ENCODE peak calls at places on chromosome 11, in ten cellular contexts. One of them, this sample, is unnamed.

GRCh38 chr11:27520226-27520625 is 13.7 kb upstream of the LIN7C start:
- DNase-seq in IMR-90: no peak
- DNase-seq in transverse colon: no peak
- DNase-seq in HepG2: no peak
- DNase-seq in tibial nerve: no peak
- DNase-seq in Peyer's patch: no peak
- DNase-seq in ovary: no peak
- DNase-seq in A549: no peak
- DNase-seq in HCT116: no peak
- DNase-seq in thyroid gland: no peak
- DNase-seq in this sample: no peak

GRCh38 chr11:62324738-62325556 is 12.3 kb upstream of the ASRGL1 start:
- DNase-seq in IMR-90: peak; percentile 18
- DNase-seq in transverse colon: peak; percentile 20
- DNase-seq in HepG2: peak; percentile 70
- DNase-seq in tibial nerve: peak; percentile 16
- DNase-seq in Peyer's patch: peak; percentile 23
- DNase-seq in ovary: no peak
- DNase-seq in A549: peak; percentile 52
- DNase-seq in HCT116: peak; percentile 34
- DNase-seq in thyroid gland: peak; percentile 39
- DNase-seq in this sample: peak; percentile 19

GRCh38 chr11:14905104-14906033 is 13.3 kb upstream of the CYP2R1 start:
- DNase-seq in IMR-90: peak; percentile 10
- DNase-seq in transverse colon: peak; percentile 65
- DNase-seq in HepG2: no peak
- DNase-seq in tibial nerve: peak; percentile 30
- DNase-seq in Peyer's patch: peak; percentile 89
- DNase-seq in ovary: peak; percentile 21
- DNase-seq in A549: peak; percentile 49
- DNase-seq in HCT116: no peak
- DNase-seq in thyroid gland: peak; percentile 40
- DNase-seq in this sample: peak; percentile 87

GRCh38 chr11:2213890-2214526 is 42.4 kb upstream of the TH start:
- DNase-seq in IMR-90: no peak
- DNase-seq in transverse colon: no peak
- DNase-seq in HepG2: no peak
- DNase-seq in tibial nerve: no peak
- DNase-seq in Peyer's patch: no peak
- DNase-seq in ovary: no peak
- DNase-seq in A549: no peak
- DNase-seq in HCT116: no peak
- DNase-seq in thyroid gland: no peak
- DNase-seq in this sample: no peak

GRCh38 chr11:2977113-2977512 is 15.0 kb downstream of the NAP1L4 start:
- DNase-seq in IMR-90: no peak
- DNase-seq in transverse colon: no peak
- DNase-seq in HepG2: no peak
- DNase-seq in tibial nerve: no peak
- DNase-seq in Peyer's patch: no peak
- DNase-seq in ovary: no peak
- DNase-seq in A549: no peak
- DNase-seq in HCT116: no peak
- DNase-seq in thyroid gland: no peak
- DNase-seq in this sample: peak; percentile 26

GRCh38 chr11:45450189-45450588 is 164.0 kb upstream of the SYT13 start:
- DNase-seq in IMR-90: peak; percentile 29
- DNase-seq in transverse colon: no peak
- DNase-seq in HepG2: no peak
- DNase-seq in tibial nerve: no peak
- DNase-seq in Peyer's patch: no peak
- DNase-seq in ovary: no peak
- DNase-seq in A549: no peak
- DNase-seq in HCT116: no peak
- DNase-seq in thyroid gland: no peak
- DNase-seq in this sample: no peak

GRCh38 chr11:88384004-88384677 is 46.6 kb upstream of the CTSC start:
- DNase-seq in IMR-90: peak; percentile 47
- DNase-seq in transverse colon: no peak
- DNase-seq in HepG2: no peak
- DNase-seq in tibial nerve: no peak
- DNase-seq in Peyer's patch: no peak
- DNase-seq in ovary: no peak
- DNase-seq in A549: peak; percentile 36
- DNase-seq in HCT116: peak; percentile 7
- DNase-seq in thyroid gland: no peak
- DNase-seq in this sample: no peak

GRCh38 chr11:122659676-122660571 is 4.4 kb downstream of the UBASH3B start:
- DNase-seq in IMR-90: no peak
- DNase-seq in transverse colon: no peak
- DNase-seq in HepG2: no peak
- DNase-seq in tibial nerve: no peak
- DNase-seq in Peyer's patch: no peak
- DNase-seq in ovary: no peak
- DNase-seq in A549: no peak
- DNase-seq in HCT116: no peak
- DNase-seq in thyroid gland: peak; percentile 45
- DNase-seq in this sample: no peak

GRCh38 chr11:45285931-45286632 is at the start of gene SYT13:
- DNase-seq in IMR-90: no peak
- DNase-seq in transverse colon: peak; percentile 86
- DNase-seq in HepG2: no peak
- DNase-seq in tibial nerve: no peak
- DNase-seq in Peyer's patch: no peak
- DNase-seq in ovary: no peak
- DNase-seq in A549: peak; percentile 30
- DNase-seq in HCT116: no peak
- DNase-seq in thyroid gland: peak; percentile 76
- DNase-seq in this sample: no peak

GRCh38 chr11:62124186-62125113 is 639 bp downstream of the INCENP start:
- DNase-seq in IMR-90: peak; percentile 52
- DNase-seq in transverse colon: peak; percentile 41
- DNase-seq in HepG2: peak; percentile 37
- DNase-seq in tibial nerve: no peak
- DNase-seq in Peyer's patch: no peak
- DNase-seq in ovary: no peak
- DNase-seq in A549: no peak
- DNase-seq in HCT116: no peak
- DNase-seq in thyroid gland: peak; percentile 67
- DNase-seq in this sample: no peak

GRCh38 chr11:6319879-6320410 is 356 bp downstream of the CAVIN3 start:
- DNase-seq in IMR-90: peak; percentile 91
- DNase-seq in transverse colon: peak; percentile 81
- DNase-seq in HepG2: no peak
- DNase-seq in tibial nerve: peak; percentile 89
- DNase-seq in Peyer's patch: peak; percentile 35
- DNase-seq in ovary: peak; percentile 89
- DNase-seq in A549: peak; percentile 82
- DNase-seq in HCT116: peak; percentile 76
- DNase-seq in thyroid gland: peak; percentile 71
- DNase-seq in this sample: peak; percentile 97

GRCh38 chr11:116465056-116465455 is 307.7 kb downstream of the BUD13 start:
- DNase-seq in IMR-90: no peak
- DNase-seq in transverse colon: no peak
- DNase-seq in HepG2: no peak
- DNase-seq in tibial nerve: no peak
- DNase-seq in Peyer's patch: no peak
- DNase-seq in ovary: no peak
- DNase-seq in A549: no peak
- DNase-seq in HCT116: no peak
- DNase-seq in thyroid gland: no peak
- DNase-seq in this sample: no peak

GRCh38 chr11:57001674-57002401 is 13.1 kb downstream of the OR5AK2 start:
- DNase-seq in IMR-90: peak; percentile 21
- DNase-seq in transverse colon: no peak
- DNase-seq in HepG2: no peak
- DNase-seq in tibial nerve: no peak
- DNase-seq in Peyer's patch: no peak
- DNase-seq in ovary: no peak
- DNase-seq in A549: peak; percentile 37
- DNase-seq in HCT116: no peak
- DNase-seq in thyroid gland: no peak
- DNase-seq in this sample: no peak

DNA sequence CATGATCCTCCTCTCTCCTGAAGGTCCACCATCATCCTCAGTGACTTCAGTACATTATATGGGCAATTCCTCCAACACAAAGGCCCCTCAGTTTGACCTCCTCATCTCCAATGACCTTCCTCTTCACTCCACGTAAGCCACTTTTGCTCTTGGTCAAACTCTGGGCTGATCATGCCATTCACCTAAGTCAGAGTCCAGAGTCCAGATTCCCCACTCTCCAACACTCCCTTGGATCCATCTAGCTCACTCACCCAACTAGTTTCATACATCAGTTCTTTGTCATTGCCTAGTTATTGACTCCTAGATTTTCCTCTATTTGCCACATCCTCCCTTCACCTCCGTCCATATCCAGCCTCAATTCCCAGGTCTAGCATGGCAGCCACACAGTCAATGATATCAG is 30.5 kb upstream of the TTC12 start:
- DNase-seq in IMR-90: no peak
- DNase-seq in transverse colon: no peak
- DNase-seq in HepG2: peak; percentile 29
- DNase-seq in tibial nerve: no peak
- DNase-seq in Peyer's patch: no peak
- DNase-seq in ovary: no peak
- DNase-seq in A549: no peak
- DNase-seq in HCT116: no peak
- DNase-seq in thyroid gland: no peak
- DNase-seq in this sample: no peak
- TF ChIP-seq POLR2A in IMR-90: no peak
- TF ChIP-seq POLR2A in transverse colon: no peak
- TF ChIP-seq POLR2A in HepG2: no peak
- TF ChIP-seq POLR2A in tibial nerve: no peak
- TF ChIP-seq POLR2A in Peyer's patch: no peak
- TF ChIP-seq POLR2A in ovary: no peak
- TF ChIP-seq POLR2A in A549: no peak
- TF ChIP-seq POLR2A in HCT116: no peak
- TF ChIP-seq POLR2A in thyroid gland: no peak
- TF ChIP-seq POLR2A in this sample: no peak

GRCh38 chr11:46981429-46981828 is 44.9 kb downstream of the CSTPP1 start:
- DNase-seq in IMR-90: no peak
- DNase-seq in transverse colon: no peak
- DNase-seq in HepG2: no peak
- DNase-seq in tibial nerve: no peak
- DNase-seq in Peyer's patch: no peak
- DNase-seq in ovary: no peak
- DNase-seq in A549: no peak
- DNase-seq in HCT116: no peak
- DNase-seq in thyroid gland: no peak
- DNase-seq in this sample: no peak
- H3K4me3 ChIP-seq in IMR-90: no peak overlapping the region
- H3K4me3 ChIP-seq in transverse colon: no peak overlapping the region
- H3K4me3 ChIP-seq in HepG2: no peak overlapping the region
- H3K4me3 ChIP-seq in tibial nerve: no peak overlapping the region
- H3K4me3 ChIP-seq in Peyer's patch: peak overlapping the region; percentile 13
- H3K4me3 ChIP-seq in ovary: no peak overlapping the region
- H3K4me3 ChIP-seq in A549: no peak overlapping the region
- H3K4me3 ChIP-seq in HCT116: no peak overlapping the region
- H3K4me3 ChIP-seq in thyroid gland: no peak overlapping the region
- H3K4me3 ChIP-seq in this sample: no peak overlapping the region

DNA sequence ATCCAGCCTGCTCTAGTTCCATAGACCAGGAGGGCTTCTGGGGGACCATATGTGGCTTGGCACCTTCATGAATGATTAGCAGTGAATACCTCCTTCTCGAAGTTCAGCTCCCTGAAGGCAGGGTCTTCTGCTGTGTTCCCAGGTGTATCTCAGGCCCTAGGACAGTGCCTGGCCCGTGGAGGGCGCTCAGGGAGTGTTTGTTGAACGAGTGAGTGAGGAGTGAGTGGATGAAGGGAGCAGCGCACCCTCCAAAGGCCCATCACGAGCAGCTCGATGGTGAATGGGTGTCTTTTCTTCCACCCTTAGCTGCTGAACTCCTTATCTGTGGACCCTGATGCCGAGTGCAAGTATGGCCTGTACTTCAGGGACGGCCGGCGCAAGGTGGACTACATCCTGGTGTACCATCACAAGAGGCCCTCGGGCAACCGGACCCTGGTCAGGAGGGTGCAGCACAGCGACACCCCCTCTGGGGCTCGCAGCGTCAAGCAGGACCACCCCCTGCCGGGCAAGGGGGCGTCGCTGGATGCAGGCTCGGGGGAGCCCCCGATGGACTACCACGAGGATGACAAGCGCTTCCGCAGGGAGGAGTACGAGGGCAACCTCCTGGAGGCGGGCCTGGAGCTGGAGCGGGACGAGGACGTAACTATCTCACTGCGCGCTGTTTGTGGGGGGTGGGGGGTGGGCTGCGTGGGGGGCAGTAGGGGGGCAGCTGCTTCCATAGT is 9.5 kb downstream of the ANO1 start:
- DNase-seq in IMR-90: no peak
- DNase-seq in transverse colon: no peak
- DNase-seq in HepG2: no peak
- DNase-seq in tibial nerve: no peak
- DNase-seq in Peyer's patch: no peak
- DNase-seq in ovary: no peak
- DNase-seq in A549: no peak
- DNase-seq in HCT116: no peak
- DNase-seq in thyroid gland: no peak
- DNase-seq in this sample: no peak
- TF ChIP-seq CTCF in IMR-90: no peak
- TF ChIP-seq CTCF in transverse colon: no peak
- TF ChIP-seq CTCF in HepG2: peak; percentile 10
- TF ChIP-seq CTCF in tibial nerve: no peak
- TF ChIP-seq CTCF in Peyer's patch: no peak
- TF ChIP-seq CTCF in ovary: no peak
- TF ChIP-seq CTCF in A549: no peak
- TF ChIP-seq CTCF in HCT116: no peak
- TF ChIP-seq CTCF in thyroid gland: no peak
- TF ChIP-seq CTCF in this sample: no peak

GRCh38 chr11:73048446-73048845 is 93.7 kb downstream of the FCHSD2 start:
- DNase-seq in IMR-90: no peak
- DNase-seq in transverse colon: no peak
- DNase-seq in HepG2: no peak
- DNase-seq in tibial nerve: no peak
- DNase-seq in Peyer's patch: no peak
- DNase-seq in ovary: no peak
- DNase-seq in A549: no peak
- DNase-seq in HCT116: no peak
- DNase-seq in thyroid gland: no peak
- DNase-seq in this sample: no peak

DNA sequence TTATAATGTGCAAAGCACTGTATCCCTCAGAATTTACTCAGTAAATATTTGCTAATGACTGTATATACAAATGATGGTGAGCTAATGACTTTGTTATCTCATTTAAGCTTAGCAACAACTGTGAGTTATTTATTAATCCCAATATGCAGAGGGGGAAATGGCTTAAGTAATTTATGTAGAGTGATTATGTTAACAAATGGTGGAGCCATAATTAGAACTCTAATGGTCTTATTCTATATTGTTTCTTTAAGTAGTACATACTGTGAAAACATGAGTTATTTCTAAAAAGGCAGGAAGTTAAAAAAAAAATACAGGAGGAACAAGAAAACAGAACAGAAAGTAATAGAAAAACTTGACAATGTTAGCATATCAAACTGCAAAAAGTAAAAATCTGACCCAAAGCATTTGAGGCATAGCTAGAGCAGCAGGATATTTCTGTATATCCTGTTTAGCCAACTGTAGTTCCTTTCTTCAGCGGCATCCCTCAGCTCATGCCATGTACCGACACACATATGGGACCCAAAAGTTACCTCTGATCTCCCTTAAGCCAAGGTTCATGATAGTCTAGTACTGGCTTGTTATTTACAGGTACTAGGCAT is 94.2 kb downstream of the FCHSD2 start:
- DNase-seq in IMR-90: no peak
- DNase-seq in transverse colon: no peak
- DNase-seq in HepG2: no peak
- DNase-seq in tibial nerve: no peak
- DNase-seq in Peyer's patch: peak; percentile 49
- DNase-seq in ovary: no peak
- DNase-seq in A549: no peak
- DNase-seq in HCT116: no peak
- DNase-seq in thyroid gland: no peak
- DNase-seq in this sample: no peak
- TF ChIP-seq POLR2A in IMR-90: no peak
- TF ChIP-seq POLR2A in transverse colon: no peak
- TF ChIP-seq POLR2A in HepG2: no peak
- TF ChIP-seq POLR2A in tibial nerve: no peak
- TF ChIP-seq POLR2A in Peyer's patch: no peak
- TF ChIP-seq POLR2A in ovary: no peak
- TF ChIP-seq POLR2A in A549: no peak
- TF ChIP-seq POLR2A in HCT116: no peak
- TF ChIP-seq POLR2A in thyroid gland: no peak
- TF ChIP-seq POLR2A in this sample: no peak